ENCODE peak calls at places on chromosomes 4 and X, in six cellular contexts. J is psoas muscle, D is endothelial cell of umbilical vein, M is neural progenitor cell, B is HCT116, L is H9. V is an unnamed sample. For H3K9me3, the result is how much of the 10 kb centered on the place peaks cover.

GRCh38 chrX:10387011-10387410 is 230.2 kb downstream of the CLCN4 start:
- DNase-seq in J (no peak), D (no peak), M (no peak), B (no peak), L (no peak), V (no peak)

GRCh38 chrX:74492720-74493201 is 71.5 kb downstream of the SLC16A2 start:
- DNase-seq in J (no peak), D (no peak), M (peak), B (no peak), L (peak), V (no peak)

GRCh38 chrX:47210661-47211425 is 7.6 kb upstream of the CDK16 start:
- DNase-seq in J (no peak), D (no peak), M (no peak), B (no peak), L (no peak), V (no peak)

GRCh38 chr4:39568805-39569204 is 41.6 kb upstream of the UGDH start:
- DNase-seq in J (no peak), D (no peak), M (no peak), B (no peak), L (no peak), V (no peak)

GRCh38 chr4:181517521-181517920 is 725.7 kb upstream of the TENM3 start:
- DNase-seq in J (no peak), D (no peak), M (no peak), B (no peak), L (no peak), V (no peak)

GRCh38 chr4:30396772-30397475 is 323.2 kb upstream of the PCDH7 start:
- DNase-seq in J (no peak), D (peak), M (no peak), B (no peak), L (no peak), V (no peak)

GRCh38 chr4:145061325-145061920 is 36.6 kb downstream of the ANAPC10 start:
- DNase-seq in J (no peak), D (peak), M (peak), B (peak), L (no peak), V (no peak)

GRCh38 chr4:169100656-169101055 is 90.6 kb upstream of the CBR4 start:
- DNase-seq in J (no peak), D (no peak), M (peak), B (no peak), L (no peak), V (no peak)

GRCh38 chr4:78721739-78722138 is 54.4 kb upstream of the BMP2K start:
- DNase-seq in J (no peak), D (no peak), M (no peak), B (no peak), L (no peak), V (no peak)

GRCh38 chr4:88107406-88108107 is 50.9 kb downstream of the ABCG2 start:
- DNase-seq in J (no peak), D (peak), M (no peak), B (no peak), L (no peak), V (no peak)

GRCh38 chrX:86171366-86171765 is 23.1 kb downstream of the DACH2 start:
- DNase-seq in J (no peak), D (peak), M (peak), B (no peak), L (peak), V (no peak)

GRCh38 chrX:22666441-22666840 is 333.3 kb upstream of the DDX53 start:
- DNase-seq in J (no peak), D (peak), M (peak), B (peak), L (peak), V (no peak)

GRCh38 chr4:110781944-110782343 is 159.1 kb upstream of the PITX2 start:
- DNase-seq in J (no peak), D (peak), M (no peak), B (no peak), L (no peak), V (no peak)

GRCh38 chr4:175998782-175999181 is 66.9 kb upstream of the WDR17 start:
- DNase-seq in J (no peak), D (no peak), M (peak), B (peak), L (peak), V (no peak)

GRCh38 chrX:143754183-143754582 is 33.6 kb upstream of the SPANXN2 start:
- DNase-seq in J (no peak), D (no peak), M (no peak), B (no peak), L (no peak), V (no peak)

GRCh38 chr4:73142995-73143547 is 73.6 kb upstream of the COX18 start:
- DNase-seq in J (no peak), D (peak), M (no peak), B (no peak), L (no peak), V (no peak)

GRCh38 chr4:148238086-148238485 is 204.1 kb downstream of the NR3C2 start:
- DNase-seq in J (no peak), D (no peak), M (no peak), B (no peak), L (no peak), V (no peak)

GRCh38 chrX:128906753-128907152 is 616.5 kb downstream of the SMARCA1 start:
- DNase-seq in J (no peak), D (no peak), M (no peak), B (no peak), L (no peak), V (no peak)

GRCh38 chrX:19805054-19805690 is 82.2 kb downstream of the SH3KBP1 start:
- DNase-seq in J (no peak), D (no peak), M (no peak), B (no peak), L (no peak), V (no peak)

GRCh38 chr4:153252122-153252521 is 47.9 kb downstream of the TRIM2 start:
- DNase-seq in J (no peak), D (no peak), M (no peak), B (no peak), L (no peak), V (no peak)

GRCh38 chr4:1973218-1973617 is 35.6 kb downstream of the NELFA start:
- DNase-seq in J (no peak), D (no peak), M (no peak), B (no peak), L (no peak), V (no peak)

GRCh38 chrX:123884809-123885408 is 25.1 kb downstream of the XIAP start:
- DNase-seq in J (no peak), D (peak), M (peak), B (no peak), L (no peak), V (no peak)

GRCh38 chrX:45602151-45602550 is 401.5 kb upstream of the DIPK2B start:
- DNase-seq in J (no peak), D (no peak), M (no peak), B (no peak), L (no peak), V (no peak)

GRCh38 chr4:101944649-101945048 is 154.1 kb downstream of the BANK1 start:
- DNase-seq in J (no peak), D (no peak), M (peak), B (no peak), L (no peak), V (no peak)

GRCh38 chr4:453267-453666 is 45.7 kb downstream of the ZNF721 start:
- DNase-seq in J (no peak), D (no peak), M (no peak), B (no peak), L (no peak), V (no peak)
- H3K9me3 ChIP-seq in J (half or more), D (under half), M (half or more), B (under half), L (half or more), V (half or more)

DNA sequence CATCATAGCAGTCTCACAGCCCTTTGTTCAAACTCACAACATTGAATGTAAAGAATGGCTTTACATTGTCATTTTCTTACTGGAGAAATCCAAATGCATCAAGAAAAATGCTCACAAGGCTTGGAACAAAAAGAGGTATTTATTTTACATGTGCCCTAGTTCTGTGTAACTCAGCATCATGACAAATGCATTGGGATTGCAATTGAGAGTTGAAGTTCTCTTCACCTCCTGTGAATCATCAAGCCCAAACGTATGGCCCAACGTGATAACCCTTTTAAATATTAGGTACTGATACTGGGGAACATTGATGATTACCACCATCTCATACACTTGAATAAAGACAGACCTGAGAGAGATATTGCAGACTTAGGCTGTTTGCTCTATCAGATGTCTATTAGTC is 61.6 kb downstream of the GASK1B start:
- DNase-seq in J (no peak), D (no peak), M (peak), B (no peak), L (no peak), V (no peak)
- H3K9me3 ChIP-seq in J (under half), D (under half), M (under half), B (under half), L (under half), V (under half)

DNA sequence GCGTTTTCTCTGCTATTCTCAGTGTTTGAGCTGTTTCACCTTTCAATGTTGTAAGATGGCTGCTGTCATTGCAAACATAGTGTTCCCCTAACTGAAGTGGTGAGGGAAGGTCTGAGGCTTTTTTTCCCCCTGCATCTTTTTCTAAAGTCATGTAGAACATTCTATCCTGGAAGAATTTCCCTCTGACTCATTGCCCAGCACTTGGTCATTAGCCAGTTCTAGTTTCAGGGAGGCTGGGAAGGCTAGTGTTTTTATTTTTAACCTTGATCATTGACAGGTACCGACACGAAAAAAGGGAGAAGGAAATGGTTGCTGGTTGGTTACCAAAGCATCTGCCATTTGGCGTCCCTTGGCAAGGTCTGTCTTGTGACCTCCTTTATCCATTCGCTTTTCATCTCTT is 6.6 kb downstream of the LANCL3 start:
- DNase-seq in J (no peak), D (no peak), M (no peak), B (no peak), L (no peak), V (no peak)
- H3K9me3 ChIP-seq in J (under half), D (under half), M (under half), B (under half), L (under half), V (under half)

DNA sequence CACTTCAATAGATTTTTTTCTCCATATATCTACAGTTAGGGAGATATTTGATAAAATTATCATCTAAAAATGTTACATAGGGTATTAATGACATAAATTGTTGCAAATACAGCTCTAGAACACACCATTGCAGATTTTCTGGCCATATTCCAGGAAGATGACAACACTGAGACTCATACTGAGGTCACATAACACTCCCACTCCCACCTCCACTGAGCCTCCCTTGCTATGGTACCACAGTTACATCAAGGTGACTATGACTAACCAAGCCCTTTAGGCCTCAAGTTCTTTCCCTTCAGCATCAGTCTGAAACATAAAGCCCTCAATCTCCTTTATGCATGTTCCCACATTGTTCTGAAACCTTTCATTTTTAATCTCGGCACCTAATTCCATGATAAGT is 932.0 kb upstream of the IGFBP7 start:
- DNase-seq in J (no peak), D (no peak), M (no peak), B (no peak), L (no peak), V (no peak)
- H3K9me3 ChIP-seq in J (under half), D (under half), M (under half), B (under half), L (under half), V (under half)

V was measured in T-helper 17 cell.